ENCODE peak calls at places on chromosomes 2 and 18, in six cellular contexts. One of them, this sample, is unnamed. For H3K4me1, the result is how much of the 10 kb centered on the place peaks cover.

GRCh38 chr2:157257312-157258252 is at the start of gene GALNT5:
- DNase-seq in stomach: peak
- DNase-seq in ovary: no peak
- DNase-seq in right lobe of liver: no peak
- DNase-seq in transverse colon: peak
- DNase-seq in heart left ventricle: no peak
- DNase-seq in this sample: no peak

GRCh38 chr2:240227538-240228428 is 87.3 kb upstream of the OTOS start:
- DNase-seq in transverse colon: no peak
- DNase-seq in ovary: no peak
- DNase-seq in right lobe of liver: peak
- DNase-seq in stomach: peak
- DNase-seq in heart left ventricle: no peak
- DNase-seq in this sample: peak

GRCh38 chr2:24508878-24509277 is 17.8 kb downstream of the NCOA1 start:
- DNase-seq in stomach: no peak
- DNase-seq in right lobe of liver: no peak
- DNase-seq in heart left ventricle: no peak
- DNase-seq in ovary: no peak
- DNase-seq in transverse colon: no peak
- DNase-seq in this sample: no peak

GRCh38 chr18:8987250-8987649 is 115.2 kb upstream of the NDUFV2 start:
- DNase-seq in stomach: no peak
- DNase-seq in transverse colon: no peak
- DNase-seq in heart left ventricle: no peak
- DNase-seq in ovary: no peak
- DNase-seq in right lobe of liver: no peak
- DNase-seq in this sample: no peak

GRCh38 chr2:58788402-58788801 is 547.3 kb upstream of the FANCL start:
- DNase-seq in ovary: no peak
- DNase-seq in stomach: no peak
- DNase-seq in heart left ventricle: no peak
- DNase-seq in right lobe of liver: no peak
- DNase-seq in transverse colon: no peak
- DNase-seq in this sample: no peak

GRCh38 chr2:105515581-105516415 is 116.9 kb upstream of the FHL2 start:
- DNase-seq in right lobe of liver: peak
- DNase-seq in stomach: peak
- DNase-seq in transverse colon: no peak
- DNase-seq in ovary: no peak
- DNase-seq in heart left ventricle: peak
- DNase-seq in this sample: no peak

GRCh38 chr18:74596959-74597661 is 560 bp upstream of the ZNF407 start:
- DNase-seq in transverse colon: peak
- DNase-seq in right lobe of liver: peak
- DNase-seq in ovary: peak
- DNase-seq in stomach: peak
- DNase-seq in heart left ventricle: peak
- DNase-seq in this sample: peak

GRCh38 chr18:57438669-57439616 is 3.8 kb downstream of the ONECUT2 start:
- DNase-seq in heart left ventricle: no peak
- DNase-seq in ovary: no peak
- DNase-seq in transverse colon: no peak
- DNase-seq in stomach: no peak
- DNase-seq in right lobe of liver: no peak
- DNase-seq in this sample: no peak

GRCh38 chr2:60499651-60500300 is 53.7 kb downstream of the BCL11A start:
- DNase-seq in right lobe of liver: no peak
- DNase-seq in ovary: no peak
- DNase-seq in stomach: no peak
- DNase-seq in heart left ventricle: peak
- DNase-seq in transverse colon: no peak
- DNase-seq in this sample: no peak

GRCh38 chr2:46812381-46813024 is 103.1 kb downstream of the MCFD2 start:
- DNase-seq in right lobe of liver: no peak
- DNase-seq in heart left ventricle: peak
- DNase-seq in transverse colon: no peak
- DNase-seq in ovary: peak
- DNase-seq in stomach: no peak
- DNase-seq in this sample: peak

GRCh38 chr2:226995625-226996041 is 159.8 kb downstream of the RHBDD1 start:
- DNase-seq in ovary: no peak
- DNase-seq in heart left ventricle: no peak
- DNase-seq in right lobe of liver: peak
- DNase-seq in stomach: no peak
- DNase-seq in transverse colon: peak
- DNase-seq in this sample: no peak

GRCh38 chr2:218322756-218323525 is 30.6 kb upstream of the TMBIM1 start:
- DNase-seq in stomach: peak
- DNase-seq in heart left ventricle: peak
- DNase-seq in transverse colon: peak
- DNase-seq in ovary: peak
- DNase-seq in right lobe of liver: peak
- DNase-seq in this sample: peak

GRCh38 chr18:45589559-45590041 is 25.7 kb upstream of the SLC14A2 start:
- DNase-seq in stomach: no peak
- DNase-seq in ovary: no peak
- DNase-seq in transverse colon: no peak
- DNase-seq in heart left ventricle: peak
- DNase-seq in right lobe of liver: no peak
- DNase-seq in this sample: no peak

GRCh38 chr2:241968417-241968816 is 98.9 kb downstream of the RTP5 start:
- DNase-seq in ovary: no peak
- DNase-seq in right lobe of liver: peak
- DNase-seq in heart left ventricle: no peak
- DNase-seq in transverse colon: no peak
- DNase-seq in stomach: no peak
- DNase-seq in this sample: peak

GRCh38 chr2:139790807-139791206 is 1010.6 kb upstream of the NXPH2 start:
- DNase-seq in stomach: no peak
- DNase-seq in heart left ventricle: no peak
- DNase-seq in transverse colon: no peak
- DNase-seq in ovary: no peak
- DNase-seq in right lobe of liver: no peak
- DNase-seq in this sample: no peak

GRCh38 chr2:16487686-16488085 is 177.9 kb downstream of the CYRIA start:
- DNase-seq in heart left ventricle: no peak
- DNase-seq in ovary: peak
- DNase-seq in transverse colon: no peak
- DNase-seq in stomach: peak
- DNase-seq in right lobe of liver: peak
- DNase-seq in this sample: no peak

GRCh38 chr2:235591921-235592320 is 98.1 kb downstream of the AGAP1 start:
- DNase-seq in ovary: no peak
- DNase-seq in heart left ventricle: no peak
- DNase-seq in transverse colon: no peak
- DNase-seq in stomach: no peak
- DNase-seq in right lobe of liver: no peak
- DNase-seq in this sample: no peak

GRCh38 chr2:143759455-143759854 is 630.2 kb downstream of the ARHGAP15 start:
- DNase-seq in transverse colon: no peak
- DNase-seq in ovary: no peak
- DNase-seq in right lobe of liver: no peak
- DNase-seq in heart left ventricle: no peak
- DNase-seq in stomach: peak
- DNase-seq in this sample: no peak

GRCh38 chr2:30321466-30321865 is 90.1 kb downstream of the LBH start:
- DNase-seq in ovary: no peak
- DNase-seq in transverse colon: no peak
- DNase-seq in heart left ventricle: no peak
- DNase-seq in right lobe of liver: no peak
- DNase-seq in stomach: no peak
- DNase-seq in this sample: no peak

GRCh38 chr2:8409461-8410260 is 272.2 kb upstream of the ID2 start:
- DNase-seq in transverse colon: no peak
- DNase-seq in heart left ventricle: no peak
- DNase-seq in ovary: no peak
- DNase-seq in stomach: no peak
- DNase-seq in right lobe of liver: no peak
- DNase-seq in this sample: no peak

GRCh38 chr2:82089518-82089917 is 1785.0 kb upstream of the LRRTM1 start:
- DNase-seq in heart left ventricle: no peak
- DNase-seq in transverse colon: no peak
- DNase-seq in stomach: no peak
- DNase-seq in right lobe of liver: no peak
- DNase-seq in ovary: no peak
- DNase-seq in this sample: no peak

GRCh38 chr2:207227062-207227748 is 61.5 kb upstream of the KLF7 start:
- DNase-seq in heart left ventricle: peak
- DNase-seq in stomach: no peak
- DNase-seq in transverse colon: peak
- DNase-seq in right lobe of liver: no peak
- DNase-seq in ovary: peak
- DNase-seq in this sample: peak

GRCh38 chr18:47184419-47185050 is 8.4 kb upstream of the IER3IP1 start:
- DNase-seq in heart left ventricle: no peak
- DNase-seq in ovary: no peak
- DNase-seq in stomach: no peak
- DNase-seq in right lobe of liver: no peak
- DNase-seq in transverse colon: no peak
- DNase-seq in this sample: peak

GRCh38 chr2:48651127-48651526 is 33.5 kb downstream of the GTF2A1L start:
- DNase-seq in stomach: no peak
- DNase-seq in ovary: no peak
- DNase-seq in transverse colon: no peak
- DNase-seq in right lobe of liver: no peak
- DNase-seq in heart left ventricle: no peak
- DNase-seq in this sample: no peak

GRCh38 chr18:10370716-10371115 is 83.7 kb upstream of the APCDD1 start:
- DNase-seq in ovary: no peak
- DNase-seq in transverse colon: no peak
- DNase-seq in stomach: no peak
- DNase-seq in heart left ventricle: no peak
- DNase-seq in right lobe of liver: no peak
- DNase-seq in this sample: no peak

GRCh38 chr2:112712903-112713584 is 7.8 kb upstream of the NT5DC4 start:
- DNase-seq in right lobe of liver: no peak
- DNase-seq in heart left ventricle: no peak
- DNase-seq in ovary: no peak
- DNase-seq in transverse colon: no peak
- DNase-seq in stomach: no peak
- DNase-seq in this sample: no peak

GRCh38 chr2:177380181-177380580 is 12.4 kb upstream of the AGPS start:
- DNase-seq in transverse colon: no peak
- DNase-seq in ovary: no peak
- DNase-seq in heart left ventricle: no peak
- DNase-seq in stomach: no peak
- DNase-seq in right lobe of liver: no peak
- DNase-seq in this sample: no peak

GRCh38 chr2:49914281-49914680 is 760.0 kb upstream of the FSHR start:
- DNase-seq in heart left ventricle: no peak
- DNase-seq in transverse colon: no peak
- DNase-seq in ovary: no peak
- DNase-seq in stomach: no peak
- DNase-seq in right lobe of liver: no peak
- DNase-seq in this sample: no peak

GRCh38 chr2:40251146-40251545 is 200.7 kb downstream of the SLC8A1 start:
- DNase-seq in right lobe of liver: no peak
- DNase-seq in ovary: no peak
- DNase-seq in heart left ventricle: no peak
- DNase-seq in stomach: no peak
- DNase-seq in transverse colon: no peak
- DNase-seq in this sample: no peak

GRCh38 chr18:67145586-67146292 is 370.8 kb downstream of the DSEL start:
- DNase-seq in heart left ventricle: no peak
- DNase-seq in transverse colon: no peak
- DNase-seq in stomach: no peak
- DNase-seq in ovary: no peak
- DNase-seq in right lobe of liver: peak
- DNase-seq in this sample: no peak

GRCh38 chr2:74428675-74429074 is 7.1 kb downstream of the WDR54 start:
- DNase-seq in ovary: no peak
- DNase-seq in transverse colon: no peak
- DNase-seq in stomach: no peak
- DNase-seq in right lobe of liver: no peak
- DNase-seq in heart left ventricle: no peak
- DNase-seq in this sample: peak

GRCh38 chr18:26702023-26702422 is 153.7 kb upstream of the KCTD1 start:
- DNase-seq in heart left ventricle: no peak
- DNase-seq in stomach: no peak
- DNase-seq in ovary: no peak
- DNase-seq in transverse colon: no peak
- DNase-seq in right lobe of liver: no peak
- DNase-seq in this sample: no peak
- H3K4me1 ChIP-seq in heart left ventricle: under half
- H3K4me1 ChIP-seq in stomach: under half
- H3K4me1 ChIP-seq in ovary: under half
- H3K4me1 ChIP-seq in transverse colon: under half
- H3K4me1 ChIP-seq in right lobe of liver: under half
- H3K4me1 ChIP-seq in this sample: under half

GRCh38 chr2:86625096-86625495 is 1.4 kb upstream of the RNF103 start:
- DNase-seq in stomach: no peak
- DNase-seq in right lobe of liver: no peak
- DNase-seq in heart left ventricle: no peak
- DNase-seq in ovary: no peak
- DNase-seq in transverse colon: no peak
- DNase-seq in this sample: no peak

GRCh38 chr2:86622409-86622877 is 1.2 kb downstream of the RNF103 start:
- DNase-seq in ovary: peak
- DNase-seq in stomach: peak
- DNase-seq in transverse colon: peak
- DNase-seq in heart left ventricle: peak
- DNase-seq in right lobe of liver: no peak
- DNase-seq in this sample: peak

GRCh38 chr2:86623549-86624547 is at the start of gene RNF103:
- DNase-seq in right lobe of liver: peak
- DNase-seq in transverse colon: peak
- DNase-seq in stomach: peak
- DNase-seq in ovary: peak
- DNase-seq in heart left ventricle: peak
- DNase-seq in this sample: peak

GRCh38 chr2:86621290-86621943 is 2.2 kb downstream of the RNF103 start:
- DNase-seq in stomach: no peak
- DNase-seq in ovary: no peak
- DNase-seq in heart left ventricle: no peak
- DNase-seq in transverse colon: no peak
- DNase-seq in right lobe of liver: no peak
- DNase-seq in this sample: no peak

GRCh38 chr2:86622878-86623548 is 652 bp downstream of the RNF103 start:
- DNase-seq in ovary: peak
- DNase-seq in heart left ventricle: peak
- DNase-seq in stomach: peak
- DNase-seq in right lobe of liver: peak
- DNase-seq in transverse colon: peak
- DNase-seq in this sample: peak
- TF ChIP-seq POLR2A in ovary: no peak
- TF ChIP-seq POLR2A in heart left ventricle: no peak
- TF ChIP-seq POLR2A in stomach: no peak
- TF ChIP-seq POLR2A in right lobe of liver: no peak
- TF ChIP-seq POLR2A in transverse colon: no peak
- TF ChIP-seq POLR2A in this sample: no peak

GRCh38 chr2:72914226-72915075 is 2.9 kb upstream of the EMX1 start:
- DNase-seq in transverse colon: no peak
- DNase-seq in ovary: no peak
- DNase-seq in heart left ventricle: no peak
- DNase-seq in stomach: peak
- DNase-seq in right lobe of liver: no peak
- DNase-seq in this sample: peak
- H3K4me1 ChIP-seq in transverse colon: under half
- H3K4me1 ChIP-seq in ovary: under half
- H3K4me1 ChIP-seq in heart left ventricle: under half
- H3K4me1 ChIP-seq in stomach: under half
- H3K4me1 ChIP-seq in right lobe of liver: under half
- H3K4me1 ChIP-seq in this sample: under half

GRCh38 chr2:68388772-68389171 is 23.7 kb downstream of the PLEK start:
- DNase-seq in stomach: no peak
- DNase-seq in ovary: no peak
- DNase-seq in heart left ventricle: no peak
- DNase-seq in right lobe of liver: no peak
- DNase-seq in transverse colon: no peak
- DNase-seq in this sample: no peak
- TF ChIP-seq POLR2A in stomach: no peak
- TF ChIP-seq POLR2A in ovary: no peak
- TF ChIP-seq POLR2A in heart left ventricle: no peak
- TF ChIP-seq POLR2A in right lobe of liver: no peak
- TF ChIP-seq POLR2A in transverse colon: no peak
- TF ChIP-seq POLR2A in this sample: no peak

This sample was measured in sigmoid colon.